ENCODE peak calls at places on chromosomes 11 and 22, in six cellular contexts. B is occipital lobe, K is GOT3, M is epithelial cell of proximal tubule, X is EL, Y is PC-3. U is an unnamed sample.

GRCh38 chr11:119316729-119317591 is at the start of gene MCAM:
- DNase-seq in B (no peak), K (no peak), M (no peak), X (peak), Y (peak), U (peak)

GRCh38 chr11:33454264-33454663 is 197.1 kb downstream of the HIPK3 start:
- DNase-seq in B (no peak), K (no peak), M (no peak), X (no peak), Y (no peak), U (no peak)

GRCh38 chr22:17773606-17774205 is 563 bp downstream of the BID start:
- DNase-seq in B (no peak), K (no peak), M (no peak), X (peak), Y (peak), U (peak)

GRCh38 chr11:118132385-118133151 is 20.1 kb downstream of the SCN4B start:
- DNase-seq in B (no peak), K (no peak), M (no peak), X (no peak), Y (no peak), U (no peak)

GRCh38 chr22:19098157-19098556 is 24.1 kb downstream of the DGCR2 start:
- DNase-seq in B (no peak), K (no peak), M (no peak), X (no peak), Y (no peak), U (no peak)

GRCh38 chr22:22369962-22370265 is 125.3 kb downstream of the VPREB1 start:
- DNase-seq in B (no peak), K (no peak), M (no peak), X (no peak), Y (no peak), U (no peak)

GRCh38 chr11:82718307-82718706 is 15.4 kb downstream of the FAM181B start:
- DNase-seq in B (peak), K (no peak), M (no peak), X (peak), Y (peak), U (peak)

GRCh38 chr22:42286205-42286604 is 15.8 kb upstream of the TCF20 start:
- DNase-seq in B (no peak), K (no peak), M (no peak), X (no peak), Y (no peak), U (no peak)

GRCh38 chr11:34806875-34807274 is 109.3 kb downstream of the APIP start:
- DNase-seq in B (no peak), K (no peak), M (no peak), X (no peak), Y (no peak), U (no peak)

GRCh38 chr22:17910561-17911311 is 113.6 kb downstream of the MICAL3 start:
- DNase-seq in B (peak), K (peak), M (peak), X (peak), Y (peak), U (peak)

GRCh38 chr22:39212721-39213376 is 31.9 kb downstream of the PDGFB start:
- DNase-seq in B (no peak), K (no peak), M (peak), X (peak), Y (peak), U (peak)

GRCh38 chr11:102430158-102430836 is 22.3 kb downstream of the TMEM123 start:
- DNase-seq in B (no peak), K (no peak), M (no peak), X (peak), Y (no peak), U (peak)

GRCh38 chr11:13128381-13128780 is 119.3 kb downstream of the RASSF10 start:
- DNase-seq in B (no peak), K (no peak), M (no peak), X (no peak), Y (no peak), U (no peak)

GRCh38 chr11:59898046-59898445 is 19.5 kb downstream of the OOSP3 start:
- DNase-seq in B (no peak), K (no peak), M (no peak), X (no peak), Y (no peak), U (no peak)

GRCh38 chr11:65437436-65438227 is 15.0 kb downstream of the NEAT1 start:
- DNase-seq in B (no peak), K (no peak), M (no peak), X (peak), Y (no peak), U (no peak)

GRCh38 chr11:45886816-45887520 is 1.5 kb downstream of the MAPK8IP1 start:
- DNase-seq in B (no peak), K (no peak), M (no peak), X (no peak), Y (no peak), U (no peak)

GRCh38 chr11:14445542-14446530 is 53.8 kb downstream of the COPB1 start:
- DNase-seq in B (no peak), K (no peak), M (no peak), X (peak), Y (peak), U (peak)

GRCh38 chr22:39514373-39514973 is 5.9 kb upstream of the ATF4 start:
- DNase-seq in B (no peak), K (no peak), M (no peak), X (peak), Y (peak), U (no peak)

GRCh38 chr11:123195182-123196059 is at the start of gene CLMP:
- DNase-seq in B (no peak), K (no peak), M (no peak), X (peak), Y (peak), U (peak)

GRCh38 chr11:65834202-65834601 is 439 bp downstream of the SNX32 start:
- DNase-seq in B (no peak), K (no peak), M (no peak), X (no peak), Y (no peak), U (no peak)

GRCh38 chr11:64810891-64811272 is 531 bp upstream of the MEN1 start:
- DNase-seq in B (no peak), K (no peak), M (no peak), X (no peak), Y (no peak), U (no peak)

GRCh38 chr11:84408946-84409411 is 1122.8 kb upstream of the CCDC90B start:
- DNase-seq in B (no peak), K (no peak), M (peak), X (no peak), Y (no peak), U (peak)

GRCh38 chr22:36587289-36588154 is 58.6 kb upstream of the EIF3D start:
- DNase-seq in B (peak), K (no peak), M (no peak), X (peak), Y (peak), U (peak)

GRCh38 chr22:22030493-22031182 is 48.1 kb upstream of the TOP3B start:
- DNase-seq in B (no peak), K (no peak), M (no peak), X (peak), Y (no peak), U (no peak)

GRCh38 chr11:110761994-110762393 is 49.8 kb upstream of the ARHGAP20 start:
- DNase-seq in B (no peak), K (no peak), M (no peak), X (no peak), Y (no peak), U (no peak)

GRCh38 chr11:74568028-74568427 is 24.4 kb upstream of the POLD3 start:
- DNase-seq in B (no peak), K (no peak), M (no peak), X (no peak), Y (no peak), U (no peak)

GRCh38 chr22:46115388-46115678 is 35.0 kb upstream of the PPARA start:
- DNase-seq in B (no peak), K (no peak), M (no peak), X (no peak), Y (no peak), U (no peak)

GRCh38 chr22:42439821-42440674 is 7.8 kb upstream of the NFAM1 start:
- DNase-seq in B (no peak), K (no peak), M (no peak), X (peak), Y (peak), U (peak)

GRCh38 chr22:37321288-37321687 is 39.0 kb downstream of the CYTH4 start:
- DNase-seq in B (no peak), K (no peak), M (no peak), X (no peak), Y (no peak), U (no peak)

GRCh38 chr11:36069576-36070214 is 125.8 kb downstream of the LDLRAD3 start:
- DNase-seq in B (no peak), K (no peak), M (no peak), X (no peak), Y (peak), U (no peak)

GRCh38 chr22:23537421-23537820 is 42.7 kb downstream of the IGLL1 start:
- DNase-seq in B (no peak), K (no peak), M (no peak), X (no peak), Y (no peak), U (no peak)

GRCh38 chr11:12196335-12196734 is 85.9 kb downstream of the MICAL2 start:
- DNase-seq in B (no peak), K (no peak), M (no peak), X (no peak), Y (no peak), U (no peak)

GRCh38 chr11:76666408-76666807 is 4.1 kb downstream of the LRRC32 start:
- DNase-seq in B (no peak), K (no peak), M (no peak), X (no peak), Y (no peak), U (no peak)

GRCh38 chr11:47376543-47377371 is 1.6 kb downstream of the SPI1 start:
- DNase-seq in B (no peak), K (no peak), M (no peak), X (no peak), Y (no peak), U (no peak)

GRCh38 chr11:61567286-61568061 is 13.4 kb downstream of the SYT7 start:
- DNase-seq in B (no peak), K (no peak), M (peak), X (peak), Y (peak), U (peak)

GRCh38 chr22:25402501-25403283 is 161.8 kb upstream of the GRK3 start:
- DNase-seq in B (no peak), K (no peak), M (no peak), X (peak), Y (peak), U (no peak)

GRCh38 chr11:44993971-44994705 is 43.5 kb upstream of the TP53I11 start:
- DNase-seq in B (no peak), K (no peak), M (no peak), X (no peak), Y (no peak), U (no peak)

GRCh38 chr11:13207665-13208594 is 69.7 kb upstream of the BMAL1 start:
- DNase-seq in B (no peak), K (no peak), M (peak), X (peak), Y (peak), U (peak)

GRCh38 chr11:71212871-71213559 is 39.4 kb downstream of the SHANK2 start:
- DNase-seq in B (no peak), K (no peak), M (no peak), X (no peak), Y (no peak), U (no peak)

GRCh38 chr11:129595043-129595962 is 219.7 kb downstream of the BARX2 start:
- DNase-seq in B (no peak), K (no peak), M (no peak), X (no peak), Y (no peak), U (no peak)